ENCODE peak calls at places on chromosomes 11 and 22, in four cellular contexts. O is natural killer cell, U is Caki2, M is adrenal gland. H is an unnamed sample.

GRCh38 chr22:19714320-19715252 is at the start of gene SEPTIN5:
- DNase-seq in O (no peak), M (peak), U (no peak), H (no peak)

GRCh38 chr11:3001496-3001895 is 9.4 kb upstream of the NAP1L4 start:
- DNase-seq in O (no peak), M (no peak), U (no peak), H (no peak)

GRCh38 chr11:17564687-17565042 is 17.6 kb downstream of the OTOG start:
- DNase-seq in O (no peak), M (no peak), U (no peak), H (no peak)

GRCh38 chr11:914747-915493 is 4.3 kb upstream of the CHID1 start:
- DNase-seq in M (peak), O (no peak), U (no peak), H (no peak)

GRCh38 chr11:64766881-64767280 is 7.1 kb upstream of the PYGM start:
- DNase-seq in O (no peak), M (peak), U (no peak), H (no peak)

GRCh38 chr11:84673753-84674152 is 953.4 kb downstream of the DLG2 start:
- DNase-seq in M (no peak), U (no peak), O (no peak), H (no peak)

GRCh38 chr11:34495724-34496377 is 17.7 kb downstream of the ELF5 start:
- DNase-seq in O (no peak), M (no peak), U (no peak), H (no peak)

GRCh38 chr11:44158384-44158783 is 62.9 kb downstream of the EXT2 start:
- DNase-seq in O (no peak), U (no peak), M (no peak), H (no peak)

GRCh38 chr11:73760066-73760679 is 701 bp downstream of the RAB6A start:
- DNase-seq in M (peak), O (peak), U (peak), H (peak)

GRCh38 chr11:115324569-115325432 is 179.4 kb downstream of the CADM1 start:
- DNase-seq in M (peak), O (no peak), U (peak), H (peak)

GRCh38 chr11:75273331-75273988 is 32.9 kb downstream of the TPBGL start:
- DNase-seq in U (no peak), O (no peak), M (no peak), H (no peak)

GRCh38 chr11:72048718-72049460 is 31.5 kb downstream of the NUMA1 start:
- DNase-seq in M (peak), U (no peak), O (no peak), H (no peak)

GRCh38 chr22:41286639-41287091 is 678 bp upstream of the RANGAP1 start:
- DNase-seq in O (no peak), M (no peak), U (no peak), H (peak)

GRCh38 chr11:125910450-125910849 is 6.1 kb downstream of the DDX25 start:
- DNase-seq in O (no peak), U (no peak), M (no peak), H (no peak)

GRCh38 chr11:44693654-44694119 is 33.1 kb upstream of the TSPAN18 start:
- DNase-seq in U (no peak), M (no peak), O (no peak), H (no peak)

GRCh38 chr11:88337342-88338222 is at the start of gene CTSC:
- DNase-seq in M (peak), O (peak), U (peak), H (peak)

GRCh38 chr22:19874307-19875060 is 19.8 kb upstream of the GNB1L start:
- DNase-seq in O (no peak), M (peak), U (no peak), H (no peak)

GRCh38 chr11:100867601-100868000 is 180.5 kb downstream of the ARHGAP42 start:
- DNase-seq in U (no peak), M (no peak), O (no peak), H (no peak)

GRCh38 chr11:125404811-125405481 is 91.1 kb downstream of the FEZ1 start:
- DNase-seq in O (peak), M (peak), U (no peak), H (peak)

GRCh38 chr11:62627718-62628117 is 5.9 kb upstream of the B3GAT3 start:
- DNase-seq in O (no peak), U (no peak), M (no peak), H (no peak)

GRCh38 chr11:42727879-42728278 is 583.9 kb upstream of the API5 start:
- DNase-seq in U (no peak), O (no peak), M (no peak), H (no peak)

GRCh38 chr11:115085461-115086220 is 407.3 kb downstream of the NXPE2 start:
- DNase-seq in U (no peak), O (no peak), M (no peak), H (no peak)

GRCh38 chr11:86695391-86695790 is 23.0 kb upstream of the ME3 start:
- DNase-seq in O (no peak), M (no peak), U (no peak), H (no peak)

GRCh38 chr11:120546312-120547205 is 35.0 kb downstream of the GRIK4 start:
- DNase-seq in M (peak), U (peak), O (no peak), H (peak)

GRCh38 chr11:130636672-130637463 is 188.4 kb downstream of the ADAMTS15 start:
- DNase-seq in M (no peak), U (peak), O (no peak), H (peak)

GRCh38 chr11:66035653-66036333 is 9.5 kb upstream of the CATSPER1 start:
- DNase-seq in M (no peak), O (no peak), U (no peak), H (no peak)

GRCh38 chr22:41517172-41518047 is 26.9 kb downstream of the POLR3H start:
- DNase-seq in U (peak), O (no peak), M (peak), H (peak)

GRCh38 chr11:11391796-11392195 is 38.7 kb upstream of the CSNK2A3 start:
- DNase-seq in O (no peak), U (peak), M (no peak), H (peak)

GRCh38 chr11:1744879-1745700 is 5.3 kb downstream of the IFITM10 start:
- DNase-seq in O (no peak), M (peak), U (no peak), H (no peak)

GRCh38 chr11:12767022-12767421 is 92.8 kb downstream of the TEAD1 start:
- DNase-seq in U (no peak), M (no peak), O (no peak), H (no peak)

GRCh38 chr11:3091081-3091845 is 34.0 kb upstream of the CARS1 start:
- DNase-seq in U (no peak), M (no peak), O (no peak), H (no peak)

GRCh38 chr11:61298663-61299244 is 3.6 kb upstream of the VWCE start:
- DNase-seq in U (no peak), O (no peak), M (no peak), H (no peak)

GRCh38 chr11:48019230-48019584 is 38.8 kb downstream of the PTPRJ start:
- DNase-seq in U (no peak), M (no peak), O (no peak), H (no peak)

GRCh38 chr11:102254047-102254446 is 63.2 kb upstream of the BIRC3 start:
- DNase-seq in U (no peak), M (no peak), O (no peak), H (peak)

GRCh38 chr11:20360650-20361049 is 2.9 kb upstream of the HTATIP2 start:
- DNase-seq in O (no peak), U (peak), M (no peak), H (peak)

GRCh38 chr11:101126551-101127347 is 2.9 kb downstream of the PGR start:
- DNase-seq in U (no peak), O (no peak), M (peak), H (no peak)